ENCODE peak calls at places on chromosomes 1 and 21, in four cellular contexts. One of them, this sample, is unnamed.

GRCh38 chr1:1862905-1863547 is 27.9 kb downstream of the GNB1 start:
- DNase-seq in K562: no peak
- DNase-seq in GM12878: no peak
- DNase-seq in HL-60: no peak
- DNase-seq in this sample: no peak

GRCh38 chr1:27001570-27002360 is 8.3 kb downstream of the TRNP1 start:
- DNase-seq in K562: no peak
- DNase-seq in GM12878: peak
- DNase-seq in HL-60: peak
- DNase-seq in this sample: no peak

GRCh38 chr1:38034871-38035270 is 11.7 kb downstream of the POU3F1 start:
- DNase-seq in K562: no peak
- DNase-seq in GM12878: no peak
- DNase-seq in HL-60: no peak
- DNase-seq in this sample: no peak

GRCh38 chr1:92399076-92399475 is 87.6 kb downstream of the GFI1 start:
- DNase-seq in K562: no peak
- DNase-seq in GM12878: peak
- DNase-seq in HL-60: peak
- DNase-seq in this sample: no peak

GRCh38 chr1:165799387-165799786 is 28.0 kb upstream of the UCK2 start:
- DNase-seq in K562: no peak
- DNase-seq in GM12878: no peak
- DNase-seq in HL-60: no peak
- DNase-seq in this sample: no peak

GRCh38 chr1:95043141-95043980 is 29.4 kb downstream of the ALG14 start:
- DNase-seq in K562: peak
- DNase-seq in GM12878: peak
- DNase-seq in HL-60: peak
- DNase-seq in this sample: peak

GRCh38 chr1:115238336-115239147 is 99.5 kb downstream of the NGF start:
- DNase-seq in K562: no peak
- DNase-seq in GM12878: no peak
- DNase-seq in HL-60: no peak
- DNase-seq in this sample: no peak

GRCh38 chr1:211182746-211183145 is 48.8 kb upstream of the KCNH1 start:
- DNase-seq in K562: no peak
- DNase-seq in GM12878: no peak
- DNase-seq in HL-60: no peak
- DNase-seq in this sample: no peak

GRCh38 chr1:203934027-203934426 is 72.6 kb downstream of the SNRPE start:
- DNase-seq in K562: no peak
- DNase-seq in GM12878: no peak
- DNase-seq in HL-60: no peak
- DNase-seq in this sample: no peak

GRCh38 chr1:187474266-187474665 is 645.5 kb downstream of the PLA2G4A start:
- DNase-seq in K562: no peak
- DNase-seq in GM12878: no peak
- DNase-seq in HL-60: no peak
- DNase-seq in this sample: no peak
- TF ChIP-seq SPI1 in K562: no peak
- TF ChIP-seq SPI1 in GM12878: no peak
- TF ChIP-seq SPI1 in HL-60: no peak
- TF ChIP-seq SPI1 in this sample: no peak

GRCh38 chr21:41611966-41612606 is 104.1 kb upstream of the TMPRSS2 start:
- DNase-seq in K562: peak
- DNase-seq in GM12878: no peak
- DNase-seq in HL-60: peak
- DNase-seq in this sample: no peak
- TF ChIP-seq SPI1 in K562: no peak
- TF ChIP-seq SPI1 in GM12878: no peak
- TF ChIP-seq SPI1 in HL-60: no peak
- TF ChIP-seq SPI1 in this sample: no peak

GRCh38 chr21:38092033-38092432 is 164.8 kb upstream of the KCNJ15 start:
- DNase-seq in K562: peak
- DNase-seq in GM12878: no peak
- DNase-seq in HL-60: no peak
- DNase-seq in this sample: no peak

GRCh38 chr21:38086580-38086979 is 170.2 kb upstream of the KCNJ15 start:
- DNase-seq in K562: no peak
- DNase-seq in GM12878: no peak
- DNase-seq in HL-60: no peak
- DNase-seq in this sample: no peak

GRCh38 chr21:38083534-38083933 is 167.3 kb upstream of the KCNJ6 start:
- DNase-seq in K562: no peak
- DNase-seq in GM12878: no peak
- DNase-seq in HL-60: no peak
- DNase-seq in this sample: no peak

GRCh38 chr21:38089763-38090046 is 167.1 kb upstream of the KCNJ15 start:
- DNase-seq in K562: peak
- DNase-seq in GM12878: no peak
- DNase-seq in HL-60: no peak
- DNase-seq in this sample: no peak

GRCh38 chr21:38088916-38089762 is 167.7 kb upstream of the KCNJ15 start:
- DNase-seq in K562: peak
- DNase-seq in GM12878: no peak
- DNase-seq in HL-60: no peak
- DNase-seq in this sample: no peak
- TF ChIP-seq SPI1 in K562: peak
- TF ChIP-seq SPI1 in GM12878: no peak
- TF ChIP-seq SPI1 in HL-60: no peak
- TF ChIP-seq SPI1 in this sample: no peak

DNA sequence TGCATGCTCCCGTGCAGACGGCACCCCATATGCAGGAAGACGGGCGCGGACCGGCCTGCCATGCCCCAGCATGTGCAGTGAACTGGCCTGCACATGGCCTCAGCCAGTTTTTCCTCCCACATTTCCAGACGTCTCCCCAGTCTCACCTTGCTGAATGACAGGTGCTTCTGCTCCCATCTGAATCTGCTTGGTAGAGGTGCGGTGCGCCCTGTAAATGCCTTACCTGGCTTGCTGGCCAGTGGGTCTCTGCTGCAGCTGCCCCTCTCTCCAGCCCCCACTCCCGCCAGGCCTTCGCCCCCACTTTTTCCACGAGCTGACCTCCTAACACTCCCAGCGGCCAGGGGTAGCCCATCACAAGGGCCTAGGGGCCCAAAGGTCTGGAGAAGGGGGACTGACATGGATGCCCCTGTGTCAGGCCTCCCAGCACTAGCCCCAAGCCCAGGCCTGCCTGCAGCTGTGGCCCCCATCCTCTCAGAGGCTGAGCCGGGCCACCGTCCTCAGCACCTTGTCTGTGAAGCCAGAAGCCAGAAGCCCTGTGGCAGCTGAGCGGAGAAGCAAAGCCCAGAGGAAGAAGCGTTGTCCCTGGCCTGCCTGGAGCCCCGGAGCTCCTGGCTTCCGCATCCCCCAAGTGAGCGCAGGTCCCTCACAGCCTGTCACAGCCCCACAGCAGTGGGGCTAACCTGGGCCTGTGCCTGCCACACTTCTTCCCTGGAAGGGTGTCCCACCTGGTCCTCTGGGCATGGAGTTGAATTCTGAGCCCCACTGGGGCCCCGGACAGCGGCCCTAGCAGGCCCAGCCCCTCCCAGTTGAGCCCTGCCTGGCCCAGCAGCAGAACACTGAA is 3.7 kb upstream of the SLC19A1 start:
- DNase-seq in K562: no peak
- DNase-seq in GM12878: no peak
- DNase-seq in HL-60: no peak
- DNase-seq in this sample: no peak
- TF ChIP-seq SPI1 in K562: no peak
- TF ChIP-seq SPI1 in GM12878: no peak
- TF ChIP-seq SPI1 in HL-60: no peak
- TF ChIP-seq SPI1 in this sample: no peak

GRCh38 chr1:70990460-70991253 is 57.0 kb downstream of the PTGER3 start:
- DNase-seq in K562: no peak
- DNase-seq in GM12878: no peak
- DNase-seq in HL-60: no peak
- DNase-seq in this sample: no peak

GRCh38 chr1:70997793-70998192 is 49.8 kb downstream of the PTGER3 start:
- DNase-seq in K562: no peak
- DNase-seq in GM12878: no peak
- DNase-seq in HL-60: no peak
- DNase-seq in this sample: no peak

GRCh38 chr1:70994753-70995152 is 52.9 kb downstream of the PTGER3 start:
- DNase-seq in K562: peak
- DNase-seq in GM12878: no peak
- DNase-seq in HL-60: no peak
- DNase-seq in this sample: no peak

GRCh38 chr1:70993841-70994240 is 53.8 kb downstream of the PTGER3 start:
- DNase-seq in K562: no peak
- DNase-seq in GM12878: no peak
- DNase-seq in HL-60: no peak
- DNase-seq in this sample: no peak

DNA sequence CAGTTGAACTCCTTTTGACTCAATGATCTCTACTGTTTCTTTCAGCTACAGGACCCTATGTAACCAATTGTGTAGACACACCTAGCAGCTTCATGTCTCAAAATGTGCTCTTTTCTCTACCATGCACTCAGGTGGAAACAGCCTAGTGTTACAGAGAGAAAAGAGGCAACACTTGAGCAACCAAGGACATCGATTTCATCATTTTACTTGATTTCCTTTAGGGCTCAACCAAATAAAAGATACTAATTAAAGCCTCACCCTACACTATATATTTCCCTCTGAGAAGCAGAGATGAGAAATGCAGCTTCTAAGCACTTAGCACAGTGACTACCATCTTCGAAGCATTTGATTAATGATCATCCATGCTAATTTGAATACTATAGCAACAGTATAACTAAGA is 55.1 kb downstream of the PTGER3 start:
- DNase-seq in K562: no peak
- DNase-seq in GM12878: no peak
- DNase-seq in HL-60: no peak
- DNase-seq in this sample: no peak
- TF ChIP-seq SPI1 in K562: no peak
- TF ChIP-seq SPI1 in GM12878: no peak
- TF ChIP-seq SPI1 in HL-60: no peak
- TF ChIP-seq SPI1 in this sample: no peak

GRCh38 chr1:156112276-156113137 is 2.0 kb upstream of the LMNA start:
- DNase-seq in K562: no peak
- DNase-seq in GM12878: no peak
- DNase-seq in HL-60: no peak
- DNase-seq in this sample: no peak

GRCh38 chr1:156114101-156114918 is at the start of gene LMNA:
- DNase-seq in K562: peak
- DNase-seq in GM12878: peak
- DNase-seq in HL-60: peak
- DNase-seq in this sample: peak

GRCh38 chr1:156115514-156116374 is 1.2 kb downstream of the LMNA start:
- DNase-seq in K562: peak
- DNase-seq in GM12878: no peak
- DNase-seq in HL-60: no peak
- DNase-seq in this sample: no peak

GRCh38 chr1:156113263-156114004 is 1.1 kb upstream of the LMNA start:
- DNase-seq in K562: no peak
- DNase-seq in GM12878: no peak
- DNase-seq in HL-60: no peak
- DNase-seq in this sample: no peak

GRCh38 chr1:156114919-156115513 is 505 bp downstream of the LMNA start:
- DNase-seq in K562: peak
- DNase-seq in GM12878: no peak
- DNase-seq in HL-60: no peak
- DNase-seq in this sample: no peak
- TF ChIP-seq SPI1 in K562: peak
- TF ChIP-seq SPI1 in GM12878: no peak
- TF ChIP-seq SPI1 in HL-60: no peak
- TF ChIP-seq SPI1 in this sample: no peak

GRCh38 chr21:46286668-46286982 is 483 bp downstream of the YBEY start:
- DNase-seq in K562: no peak
- DNase-seq in GM12878: no peak
- DNase-seq in HL-60: no peak
- DNase-seq in this sample: no peak

GRCh38 chr21:46285761-46286667 is at the start of gene YBEY:
- DNase-seq in K562: peak
- DNase-seq in GM12878: peak
- DNase-seq in HL-60: peak
- DNase-seq in this sample: peak

GRCh38 chr21:46284722-46285121 is 689 bp downstream of the MCM3AP start:
- DNase-seq in K562: no peak
- DNase-seq in GM12878: no peak
- DNase-seq in HL-60: no peak
- DNase-seq in this sample: no peak

GRCh38 chr21:46285206-46285661 is at the start of gene MCM3AP:
- DNase-seq in K562: no peak
- DNase-seq in GM12878: no peak
- DNase-seq in HL-60: no peak
- DNase-seq in this sample: no peak

GRCh38 chr21:46284077-46284644 is 1.2 kb downstream of the MCM3AP start:
- DNase-seq in K562: no peak
- DNase-seq in GM12878: no peak
- DNase-seq in HL-60: peak
- DNase-seq in this sample: no peak
- TF ChIP-seq SPI1 in K562: no peak
- TF ChIP-seq SPI1 in GM12878: no peak
- TF ChIP-seq SPI1 in HL-60: no peak
- TF ChIP-seq SPI1 in this sample: no peak

GRCh38 chr1:201455098-201455497 is 13.9 kb downstream of the PHLDA3 start:
- DNase-seq in K562: no peak
- DNase-seq in GM12878: no peak
- DNase-seq in HL-60: no peak
- DNase-seq in this sample: no peak

GRCh38 chr1:201454568-201454967 is 14.4 kb downstream of the PHLDA3 start:
- DNase-seq in K562: no peak
- DNase-seq in GM12878: no peak
- DNase-seq in HL-60: no peak
- DNase-seq in this sample: no peak

GRCh38 chr1:201457508-201457960 is 11.5 kb downstream of the PHLDA3 start:
- DNase-seq in K562: no peak
- DNase-seq in GM12878: no peak
- DNase-seq in HL-60: no peak
- DNase-seq in this sample: no peak

GRCh38 chr1:201459052-201459451 is 9.9 kb downstream of the PHLDA3 start:
- DNase-seq in K562: no peak
- DNase-seq in GM12878: no peak
- DNase-seq in HL-60: no peak
- DNase-seq in this sample: no peak

DNA sequence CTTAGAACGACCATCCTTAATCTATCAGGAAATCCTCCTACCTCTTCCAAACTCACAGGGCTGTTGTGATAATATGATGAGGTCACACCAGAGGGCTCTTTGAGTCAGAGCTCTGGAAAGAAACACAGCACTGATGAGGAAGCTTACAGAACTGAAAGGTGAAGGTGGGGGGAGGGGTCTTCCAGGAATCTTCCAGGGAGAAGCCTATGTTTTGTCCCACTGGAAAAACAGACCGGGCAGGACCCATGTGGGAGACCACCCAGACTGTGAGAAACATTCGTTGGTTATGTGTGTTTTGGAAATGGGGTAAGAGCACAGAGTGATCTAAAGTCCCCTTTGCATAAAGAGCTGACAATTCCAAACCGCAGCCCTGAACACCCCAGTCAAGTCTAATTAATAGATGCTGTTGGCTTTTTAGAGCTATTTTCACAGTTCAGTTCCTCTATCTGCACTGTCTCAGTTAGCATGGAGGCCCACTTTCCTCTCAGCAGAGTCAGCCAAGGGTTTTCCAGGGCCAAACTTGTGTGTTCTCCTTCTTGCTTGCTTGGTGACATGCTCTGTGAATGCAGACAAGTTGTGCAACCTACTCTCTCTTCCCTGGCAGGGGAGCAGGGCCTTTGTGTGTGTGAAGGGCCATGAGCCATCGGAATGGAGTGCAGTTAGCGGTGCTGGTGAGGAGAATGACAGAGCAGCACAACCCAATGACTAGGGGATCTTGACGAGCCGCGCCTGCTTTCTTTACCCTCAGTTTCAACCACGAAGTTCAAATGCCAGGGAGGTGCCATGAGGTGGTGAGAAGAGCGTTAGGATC is 12.3 kb downstream of the PHLDA3 start:
- DNase-seq in K562: peak
- DNase-seq in GM12878: no peak
- DNase-seq in HL-60: no peak
- DNase-seq in this sample: no peak
- TF ChIP-seq SPI1 in K562: peak
- TF ChIP-seq SPI1 in GM12878: peak
- TF ChIP-seq SPI1 in HL-60: no peak
- TF ChIP-seq SPI1 in this sample: peak